ENCODE peak calls at places on chromosomes 5 and 9, in ten cellular contexts. A is endodermal cell, R is body of pancreas, T is IMR-90, F is fibroblast of lung, K is cardiac muscle cell, G is lung, M is upper lobe of right lung, O is spleen, L is left ventricle myocardium inferior. Q is an unnamed sample.
A peak's percentile ranks its signal among the peaks of the same experiment; 100 is the strongest.

GRCh38 chr5:1315709-1316587 is 21.1 kb upstream of the TERT start:
- DNase-seq in A (peak; percentile 75), R (peak; percentile 89), T (no peak), F (no peak), K (peak; percentile 4), G (peak; percentile 80), M (peak; percentile 85), O (peak; percentile 84), L (no peak), Q (peak; percentile 92)

GRCh38 chr9:125586173-125586512 is 120.9 kb downstream of the MAPKAP1 start:
- DNase-seq in A (no peak), R (no peak), T (no peak), F (no peak), K (no peak), G (no peak), M (no peak), O (no peak), L (no peak), Q (peak; percentile 57)

GRCh38 chr9:27445057-27445990 is 78.8 kb upstream of the IFNK start:
- DNase-seq in A (no peak), R (no peak), T (no peak), F (no peak), K (no peak), G (no peak), M (no peak), O (no peak), L (no peak), Q (no peak)

GRCh38 chr5:156431956-156432829 is 105.2 kb downstream of the SGCD start:
- DNase-seq in A (peak; percentile 68), R (peak; percentile 6), T (no peak), F (no peak), K (no peak), G (no peak), M (no peak), O (no peak), L (no peak), Q (no peak)

GRCh38 chr9:16704489-16705111 is 165.9 kb downstream of the BNC2 start:
- DNase-seq in A (peak; percentile 73), R (peak; percentile 16), T (peak; percentile 80), F (no peak), K (peak; percentile 38), G (no peak), M (no peak), O (no peak), L (peak; percentile 51), Q (no peak)

GRCh38 chr5:137747848-137748247 is 6.3 kb downstream of the HNRNPA0 start:
- DNase-seq in A (no peak), R (peak; percentile 20), T (no peak), F (no peak), K (no peak), G (no peak), M (no peak), O (no peak), L (no peak), Q (no peak)

GRCh38 chr9:122835313-122835731 is 6.9 kb upstream of the PDCL start:
- DNase-seq in A (peak; percentile 66), R (no peak), T (no peak), F (no peak), K (no peak), G (no peak), M (no peak), O (no peak), L (no peak), Q (no peak)

GRCh38 chr5:140327589-140327988 is 18.8 kb downstream of the HBEGF start:
- DNase-seq in A (no peak), R (no peak), T (peak; percentile 53), F (no peak), K (peak; percentile 75), G (no peak), M (no peak), O (no peak), L (no peak), Q (no peak)

GRCh38 chr9:120877276-120878034 is 467 bp upstream of the PHF19 start:
- DNase-seq in A (peak; percentile 79), R (peak; percentile 63), T (peak; percentile 47), F (peak; percentile 55), K (peak; percentile 66), G (no peak), M (peak; percentile 80), O (peak; percentile 93), L (peak; percentile 74), Q (peak; percentile 82)

GRCh38 chr5:159051431-159052281 is 48.1 kb downstream of the EBF1 start:
- DNase-seq in A (peak; percentile 85), R (peak; percentile 39), T (no peak), F (no peak), K (peak; percentile 58), G (no peak), M (peak; percentile 67), O (peak; percentile 88), L (peak; percentile 67), Q (peak; percentile 65)

GRCh38 chr5:180799902-180800801 is 2.5 kb downstream of the MGAT1 start:
- DNase-seq in A (no peak), R (no peak), T (peak; percentile 86), F (peak; percentile 90), K (peak; percentile 53), G (no peak), M (no peak), O (no peak), L (no peak), Q (no peak)
- TF ChIP-seq CTCF in A (no peak), R (peak; percentile 11), T (no peak), F (no peak), K (peak; percentile 25), G (no peak), M (no peak), O (no peak), L (no peak), Q (no peak)

DNA sequence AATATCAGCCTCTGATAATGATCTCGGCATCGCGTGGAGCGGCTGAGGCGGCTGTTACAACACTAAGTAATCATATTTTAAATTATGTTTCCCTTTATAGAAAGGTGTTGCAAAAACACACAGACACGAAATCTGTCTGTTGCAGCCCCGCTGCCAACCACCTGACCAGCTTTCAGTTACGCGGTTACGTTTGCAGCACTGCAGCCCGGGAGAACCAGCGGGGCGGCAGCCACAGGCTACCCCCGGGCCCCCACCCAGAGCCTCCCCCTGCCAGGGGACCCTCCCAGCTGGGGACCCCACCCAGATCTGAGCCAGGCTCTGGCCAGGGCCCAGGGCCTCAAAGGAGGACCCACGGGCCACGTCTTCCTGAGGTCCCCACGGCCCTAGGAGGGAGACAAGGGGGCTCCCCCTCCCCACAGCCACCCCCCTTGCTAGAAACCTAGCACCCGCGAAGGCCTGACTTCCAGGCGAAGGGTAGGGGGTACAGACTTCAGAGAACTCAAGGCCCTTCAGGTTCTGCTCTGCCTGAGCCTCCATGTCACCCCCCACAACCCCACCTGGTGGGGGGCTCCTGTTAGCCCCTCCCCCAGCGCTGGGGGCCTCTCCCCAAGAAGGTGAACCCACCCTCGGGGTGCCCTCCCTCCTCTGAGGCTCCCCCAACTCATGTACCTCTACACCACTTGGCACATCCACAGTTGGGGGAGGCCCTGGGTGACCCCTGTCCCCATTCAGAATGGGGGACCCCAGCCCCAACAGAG is 6.0 kb downstream of the NACC2 start:
- DNase-seq in A (no peak), R (no peak), T (no peak), F (no peak), K (no peak), G (no peak), M (peak; percentile 76), O (peak; percentile 77), L (no peak), Q (peak; percentile 46)
- H3K4me3 ChIP-seq in A (no peak overlapping the region), R (no peak overlapping the region), T (no peak overlapping the region), F (no peak overlapping the region), K (no peak overlapping the region), G (no peak overlapping the region), M (no peak overlapping the region), O (no peak overlapping the region), L (peak overlapping the region; percentile 32), Q (no peak overlapping the region)

GRCh38 chr9:8255852-8256251 is 456.3 kb upstream of the DMAC1 start:
- DNase-seq in A (no peak), R (no peak), T (no peak), F (no peak), K (no peak), G (no peak), M (no peak), O (no peak), L (no peak), Q (no peak)

GRCh38 chr9:8254527-8254926 is 454.9 kb upstream of the DMAC1 start:
- DNase-seq in A (no peak), R (no peak), T (no peak), F (peak; percentile 28), K (no peak), G (no peak), M (no peak), O (no peak), L (no peak), Q (no peak)

GRCh38 chr9:8256880-8257279 is 457.3 kb upstream of the DMAC1 start:
- DNase-seq in A (no peak), R (no peak), T (no peak), F (no peak), K (no peak), G (no peak), M (no peak), O (no peak), L (no peak), Q (no peak)

DNA sequence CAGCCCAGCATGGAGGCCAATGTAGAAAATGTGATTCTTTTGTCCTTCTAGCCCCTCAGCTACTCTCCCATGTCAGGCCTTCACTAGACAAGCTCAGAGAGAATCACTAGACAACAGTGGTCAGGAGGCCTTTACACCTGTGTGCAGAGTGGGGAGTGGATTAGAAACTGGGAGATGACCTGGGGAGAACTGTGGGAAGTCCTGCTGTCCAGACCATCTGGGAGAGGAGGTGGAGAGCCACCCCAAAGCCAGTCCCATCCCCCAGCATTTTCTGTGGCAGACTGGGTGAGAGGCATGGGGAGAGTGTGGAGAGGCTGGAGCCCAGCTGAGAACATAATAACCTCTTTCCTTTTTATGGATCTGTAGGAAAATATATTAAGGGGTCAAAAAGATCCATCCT is 452.0 kb upstream of the DMAC1 start:
- DNase-seq in A (no peak), R (no peak), T (no peak), F (no peak), K (no peak), G (no peak), M (no peak), O (peak; percentile 36), L (no peak), Q (no peak)
- H3K4me1 ChIP-seq in A (no peaks in the 10 kb centered on the region), R (no peaks in the 10 kb centered on the region), T (no peaks in the 10 kb centered on the region), F (no peaks in the 10 kb centered on the region), K (no peaks in the 10 kb centered on the region), G (no peaks in the 10 kb centered on the region), M (no peaks in the 10 kb centered on the region), O (no peaks in the 10 kb centered on the region), L (no peaks in the 10 kb centered on the region), Q (no peaks in the 10 kb centered on the region)

DNA sequence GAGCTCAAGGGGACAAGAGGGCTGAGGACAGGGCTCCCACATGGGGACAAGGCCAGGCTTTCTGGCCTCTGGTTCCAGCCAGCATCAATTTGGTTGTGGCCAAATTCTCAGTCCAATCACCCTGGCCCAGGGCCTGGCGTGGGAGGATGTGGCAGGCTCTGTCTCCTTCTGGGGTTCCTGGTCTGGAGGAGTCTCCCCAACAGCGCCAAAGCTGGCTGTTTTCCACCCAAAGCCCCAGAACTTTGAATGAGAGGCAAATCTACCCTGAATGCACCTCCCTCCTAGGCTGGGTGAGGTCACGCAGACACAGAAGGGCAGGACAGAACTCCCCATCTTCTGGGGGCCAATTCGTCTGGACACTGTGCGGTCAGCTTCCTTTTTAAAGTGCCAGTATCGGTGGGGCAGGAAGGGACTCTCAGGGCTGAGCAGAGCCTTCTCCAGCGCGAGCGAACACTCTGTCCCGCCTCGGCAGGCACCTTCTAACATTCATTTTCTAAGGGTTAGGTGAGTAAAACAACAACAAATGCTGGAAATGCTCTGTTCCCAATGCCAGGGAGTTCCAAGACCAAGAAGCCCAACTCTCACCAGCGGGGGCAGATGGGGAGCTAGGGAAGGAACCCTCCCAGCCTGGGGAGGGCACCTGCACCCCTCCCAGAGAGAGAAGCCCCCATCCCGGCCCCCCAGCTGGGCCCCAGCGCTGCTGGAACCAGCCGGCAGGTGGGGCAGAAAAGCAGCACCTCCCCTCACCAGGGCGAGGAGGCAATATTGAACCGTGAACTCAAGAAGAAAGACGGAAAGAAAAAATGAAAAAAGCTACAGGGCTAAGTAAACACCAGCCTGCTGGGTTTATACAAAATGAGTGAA is 3.6 kb upstream of the DPM2 start:
- DNase-seq in A (no peak), R (no peak), T (no peak), F (no peak), K (no peak), G (no peak), M (no peak), O (no peak), L (no peak), Q (no peak)
- TF ChIP-seq CTCF in A (no peak), R (no peak), T (no peak), F (no peak), K (no peak), G (no peak), M (no peak), O (no peak), L (no peak), Q (no peak)